ENCODE peak calls at places on chromosomes 5 and 9, in five cellular contexts. O is GM23338, P is MM.1S, C is gastrocnemius medialis, U is sigmoid colon. Q is an unnamed sample.

GRCh38 chr9:16726718-16727451 is 143.6 kb downstream of the BNC2 start:
- DNase-seq in P (peak), C (peak), U (peak), O (peak), Q (peak)

GRCh38 chr5:154723740-154724505 is 31.3 kb upstream of the LARP1 start:
- DNase-seq in C (no peak), U (no peak), P (no peak), O (no peak), Q (no peak)

GRCh38 chr9:78292716-78293497 is 4.0 kb upstream of the PSAT1 start:
- DNase-seq in U (no peak), P (no peak), O (no peak), C (no peak), Q (no peak)

GRCh38 chr5:57906637-57907036 is 424.0 kb upstream of the ACTBL2 start:
- DNase-seq in C (no peak), U (no peak), P (no peak), O (no peak), Q (no peak)

GRCh38 chr5:132655821-132656773 is 1.9 kb upstream of the IL13 start:
- DNase-seq in O (peak), P (no peak), U (no peak), C (no peak), Q (peak)

GRCh38 chr9:32968101-32969011 is 33.1 kb downstream of the APTX start:
- DNase-seq in C (peak), U (no peak), O (peak), P (peak), Q (peak)

GRCh38 chr9:9924369-9924768 is 688.4 kb downstream of the PTPRD start:
- DNase-seq in O (no peak), C (no peak), P (peak), U (no peak), Q (no peak)

GRCh38 chr9:7150153-7150890 is 392.5 kb downstream of the KDM4C start:
- DNase-seq in P (no peak), O (no peak), C (no peak), U (no peak), Q (no peak)

GRCh38 chr9:96137666-96138429 is 164.1 kb downstream of the HSD17B3 start:
- DNase-seq in P (no peak), O (no peak), C (no peak), U (peak), Q (no peak)

GRCh38 chr5:65874241-65874640 is 52.1 kb upstream of the ERBIN start:
- DNase-seq in U (no peak), P (no peak), O (no peak), C (no peak), Q (no peak)